ENCODE peak calls at places on chromosomes 3 and 15, in seven cellular contexts. W is GM10248, S is HEK293T, L is hippocampal formation, C is NCI-H345, I is substantia nigra, A is ACHN. V is an unnamed sample.

GRCh38 chr15:41783272-41783660 is 9.0 kb downstream of the MAPKBP1 start:
- DNase-seq in L (no peak), I (no peak), A (no peak), S (no peak), C (no peak), W (no peak), V (no peak)

GRCh38 chr15:40266828-40267304 is 16.0 kb downstream of the ANKRD63 start:
- DNase-seq in L (no peak), S (no peak), W (no peak), C (no peak), I (no peak), A (peak), V (peak)

GRCh38 chr15:41394924-41395323 is 7.4 kb downstream of the NDUFAF1 start:
- DNase-seq in S (no peak), I (no peak), A (no peak), C (no peak), L (no peak), W (no peak), V (no peak)

GRCh38 chr3:13019243-13019701 is 54.0 kb downstream of the IQSEC1 start:
- DNase-seq in A (no peak), W (no peak), I (no peak), S (no peak), L (no peak), C (no peak), V (peak)

GRCh38 chr3:128415773-128416577 is 50.7 kb downstream of the DNAJB8 start:
- DNase-seq in W (no peak), L (no peak), C (no peak), S (no peak), I (no peak), A (no peak), V (no peak)

GRCh38 chr3:110900583-110900982 is 171.0 kb upstream of the NECTIN3 start:
- DNase-seq in W (no peak), C (no peak), L (no peak), I (no peak), S (no peak), A (no peak), V (peak)

GRCh38 chr3:52779411-52780297 is 2.3 kb downstream of the ITIH1 start:
- DNase-seq in W (peak), L (no peak), I (no peak), C (no peak), A (no peak), S (no peak), V (no peak)

GRCh38 chr3:15405448-15406050 is 21.8 kb downstream of the METTL6 start:
- DNase-seq in I (no peak), A (peak), L (peak), W (peak), C (peak), S (peak), V (peak)

GRCh38 chr15:25208735-25209134 is 230.1 kb downstream of the UBE3A start:
- DNase-seq in W (no peak), I (no peak), S (no peak), A (no peak), C (no peak), L (no peak), V (no peak)

GRCh38 chr15:68352401-68353062 is 75.0 kb downstream of the FEM1B start:
- DNase-seq in C (peak), A (peak), I (no peak), S (no peak), W (no peak), L (no peak), V (peak)

GRCh38 chr15:76200083-76200465 is 111.2 kb downstream of the ETFA start:
- DNase-seq in I (no peak), L (no peak), W (no peak), A (no peak), S (no peak), C (no peak), V (no peak)

GRCh38 chr15:63124506-63124905 is 2.8 kb downstream of the LACTB start:
- DNase-seq in A (no peak), S (no peak), I (no peak), W (no peak), L (no peak), C (no peak), V (no peak)

GRCh38 chr3:142808103-142808917 is 80.6 kb downstream of the PCOLCE2 start:
- DNase-seq in C (no peak), A (peak), S (no peak), W (no peak), I (no peak), L (no peak), V (peak)

GRCh38 chr15:52558196-52558595 is 10.6 kb downstream of the ARPP19 start:
- DNase-seq in A (peak), W (no peak), S (no peak), C (no peak), L (no peak), I (no peak), V (peak)

V was measured in astrocyte.